ENCODE peak calls at places on chromosome 6, in seven cellular contexts. L, G, X, H, B, I and J are unnamed samples.
A peak's percentile ranks its signal among the peaks of the same experiment; 100 is the strongest.

GRCh38 chr6:44662461-44663121 is 275.1 kb downstream of the CDC5L start:
- DNase-seq in L (no peak), G (peak; percentile 64), X (no peak), H (no peak), B (peak; percentile 15), I (no peak), J (no peak)

GRCh38 chr6:122372647-122373046 is 26.8 kb upstream of the HSF2 start:
- DNase-seq in L (no peak), G (no peak), X (no peak), H (no peak), B (no peak), I (no peak), J (no peak)

GRCh38 chr6:132693478-132693877 is 20.4 kb downstream of the VNN1 start:
- DNase-seq in L (no peak), G (no peak), X (no peak), H (no peak), B (no peak), I (no peak), J (no peak)

GRCh38 chr6:82364087-82365010 is 732 bp downstream of the TPBG start:
- DNase-seq in L (no peak), G (peak; percentile 83), X (no peak), H (peak; percentile 71), B (no peak), I (peak; percentile 14), J (peak; percentile 54)

GRCh38 chr6:143934867-143935266 is 70.6 kb downstream of the ZC2HC1B start:
- DNase-seq in L (no peak), G (no peak), X (no peak), H (no peak), B (no peak), I (no peak), J (no peak)

GRCh38 chr6:128899651-128900050 is 16.7 kb downstream of the LAMA2 start:
- DNase-seq in L (no peak), G (no peak), X (no peak), H (no peak), B (no peak), I (no peak), J (no peak)

GRCh38 chr6:12546659-12546987 is 169.9 kb upstream of the PHACTR1 start:
- DNase-seq in L (no peak), G (no peak), X (no peak), H (no peak), B (no peak), I (no peak), J (no peak)

GRCh38 chr6:83978997-83979396 is 54.6 kb upstream of the MRAP2 start:
- DNase-seq in L (no peak), G (no peak), X (no peak), H (no peak), B (no peak), I (no peak), J (no peak)

GRCh38 chr6:68238097-68238597 is 396.9 kb upstream of the ADGRB3 start:
- DNase-seq in L (no peak), G (no peak), X (no peak), H (no peak), B (no peak), I (no peak), J (no peak)

GRCh38 chr6:73923899-73924485 is 228.0 kb downstream of the CD109 start:
- DNase-seq in L (no peak), G (no peak), X (no peak), H (no peak), B (no peak), I (no peak), J (no peak)

GRCh38 chr6:26022166-26022510 is 59.5 kb downstream of the TRIM38 start:
- DNase-seq in L (peak; percentile 59), G (no peak), X (no peak), H (peak; percentile 45), B (no peak), I (peak; percentile 80), J (peak; percentile 71)

GRCh38 chr6:9482030-9482731 is 932.7 kb downstream of the TFAP2A start:
- DNase-seq in L (no peak), G (no peak), X (peak; percentile 74), H (no peak), B (no peak), I (no peak), J (peak; percentile 78)

GRCh38 chr6:162443101-162443500 is 284.5 kb downstream of the PRKN start:
- DNase-seq in L (no peak), G (no peak), X (no peak), H (no peak), B (no peak), I (no peak), J (no peak)

GRCh38 chr6:18155273-18155863 is at the start of gene KDM1B:
- DNase-seq in L (peak; percentile 86), G (no peak), X (peak; percentile 82), H (peak; percentile 100), B (peak; percentile 96), I (peak; percentile 100), J (peak; percentile 94)

GRCh38 chr6:148857817-148858390 is 111.1 kb downstream of the UST start:
- DNase-seq in L (no peak), G (no peak), X (no peak), H (no peak), B (no peak), I (no peak), J (no peak)

GRCh38 chr6:20600831-20601230 is 66.6 kb downstream of the CDKAL1 start:
- DNase-seq in L (no peak), G (no peak), X (no peak), H (peak; percentile 18), B (no peak), I (no peak), J (no peak)

GRCh38 chr6:110040716-110041115 is 62.6 kb downstream of the GPR6 start:
- DNase-seq in L (no peak), G (no peak), X (no peak), H (no peak), B (no peak), I (no peak), J (no peak)

GRCh38 chr6:26295691-26296555 is 69.1 kb upstream of the BTN3A2 start:
- DNase-seq in L (no peak), G (no peak), X (peak; percentile 93), H (no peak), B (peak; percentile 86), I (peak; percentile 83), J (peak; percentile 61)

GRCh38 chr6:169363590-169363989 is 109.9 kb upstream of the THBS2 start:
- DNase-seq in L (no peak), G (no peak), X (no peak), H (no peak), B (no peak), I (no peak), J (no peak)

GRCh38 chr6:168370310-168370991 is 50.9 kb upstream of the DACT2 start:
- DNase-seq in L (no peak), G (peak; percentile 97), X (peak; percentile 24), H (peak; percentile 91), B (peak; percentile 39), I (peak; percentile 89), J (peak; percentile 32)

GRCh38 chr6:20403766-20404640 is 2.3 kb downstream of the E2F3 start:
- DNase-seq in L (no peak), G (peak; percentile 72), X (peak; percentile 4), H (peak; percentile 66), B (peak; percentile 52), I (peak; percentile 81), J (peak; percentile 12)

GRCh38 chr6:136059308-136059707 is 190.8 kb downstream of the MTFR2 start:
- DNase-seq in L (no peak), G (no peak), X (no peak), H (no peak), B (no peak), I (no peak), J (no peak)

GRCh38 chr6:155333414-155333813 is 19.1 kb upstream of the TFB1M start:
- DNase-seq in L (peak; percentile 58), G (no peak), X (no peak), H (no peak), B (no peak), I (no peak), J (no peak)

GRCh38 chr6:85569323-85569722 is 24.3 kb downstream of the SNX14 start:
- DNase-seq in L (no peak), G (no peak), X (no peak), H (no peak), B (no peak), I (no peak), J (no peak)

GRCh38 chr6:113306552-113307145 is 550.5 kb upstream of the MARCKS start:
- DNase-seq in L (peak; percentile 57), G (peak; percentile 81), X (peak; percentile 45), H (no peak), B (peak; percentile 62), I (peak; percentile 9), J (peak; percentile 56)

GRCh38 chr6:166466178-166467122 is 83.7 kb upstream of the MPC1 start:
- DNase-seq in L (no peak), G (no peak), X (no peak), H (peak; percentile 55), B (no peak), I (no peak), J (no peak)

GRCh38 chr6:113586966-113587699 is 270.0 kb upstream of the MARCKS start:
- DNase-seq in L (no peak), G (no peak), X (no peak), H (no peak), B (no peak), I (no peak), J (no peak)

GRCh38 chr6:6801002-6801329 is 212.4 kb downstream of the LY86 start:
- DNase-seq in L (no peak), G (no peak), X (no peak), H (no peak), B (no peak), I (no peak), J (no peak)

GRCh38 chr6:150599199-150600002 is at the start of gene PLEKHG1:
- DNase-seq in L (no peak), G (peak; percentile 80), X (no peak), H (peak; percentile 59), B (no peak), I (peak; percentile 51), J (peak; percentile 12)

GRCh38 chr6:31948753-31949413 is 3.0 kb downstream of the CFB start:
- DNase-seq in L (no peak), G (no peak), X (no peak), H (no peak), B (no peak), I (peak; percentile 85), J (no peak)

GRCh38 chr6:163790296-163790840 is 375.9 kb downstream of the QKI start:
- DNase-seq in L (no peak), G (no peak), X (no peak), H (no peak), B (no peak), I (no peak), J (no peak)
- H3K9me3 ChIP-seq in L (no peaks in the 10 kb centered on the region), G (no peaks in the 10 kb centered on the region), X (no peaks in the 10 kb centered on the region), H (no peaks in the 10 kb centered on the region), B (no peaks in the 10 kb centered on the region), I (no peaks in the 10 kb centered on the region), J (no peaks in the 10 kb centered on the region)

GRCh38 chr6:79710127-79710526 is 79.0 kb downstream of the SH3BGRL2 start:
- DNase-seq in L (no peak), G (no peak), X (no peak), H (no peak), B (no peak), I (no peak), J (no peak)
- TF ChIP-seq SIN3A in L (no peak), G (no peak), X (no peak), H (no peak), B (no peak), I (no peak), J (no peak)

GRCh38 chr6:100447900-100448700 is 16.6 kb downstream of the SIM1 start:
- DNase-seq in L (no peak), G (peak; percentile 74), X (no peak), H (no peak), B (no peak), I (no peak), J (no peak)
- H3K27ac ChIP-seq in L (no peak overlapping the region), G (no peak overlapping the region), X (no peak overlapping the region), H (no peak overlapping the region), B (no peak overlapping the region), I (no peak overlapping the region), J (no peak overlapping the region)

GRCh38 chr6:130991422-130992144 is 71.5 kb downstream of the EPB41L2 start:
- DNase-seq in L (no peak), G (no peak), X (no peak), H (no peak), B (no peak), I (no peak), J (no peak)
- H3K9me3 ChIP-seq in L (peaks cover 2% of the 10 kb centered on the region), G (no peaks in the 10 kb centered on the region), X (no peaks in the 10 kb centered on the region), H (no peaks in the 10 kb centered on the region), B (no peaks in the 10 kb centered on the region), I (no peaks in the 10 kb centered on the region), J (no peaks in the 10 kb centered on the region)